ENCODE peak calls at places on chromosome 3, in seven cellular contexts. One of them, this sample, is unnamed.

GRCh38 chr3:34011171-34012101 is 213.0 kb downstream of the PDCD6IP start:
- DNase-seq in ascending aorta: no peak
- DNase-seq in body of pancreas: no peak
- DNase-seq in RWPE1: no peak
- DNase-seq in lung: no peak
- DNase-seq in SJSA1: peak; percentile 42
- DNase-seq in neural progenitor cell: peak; percentile 13
- DNase-seq in this sample: no peak

GRCh38 chr3:4322635-4323034 is 19.5 kb downstream of the SETMAR start:
- DNase-seq in ascending aorta: no peak
- DNase-seq in body of pancreas: peak; percentile 21
- DNase-seq in RWPE1: no peak
- DNase-seq in lung: no peak
- DNase-seq in SJSA1: no peak
- DNase-seq in neural progenitor cell: no peak
- DNase-seq in this sample: peak; percentile 62

GRCh38 chr3:184710870-184711365 is 946 bp downstream of the MAGEF1 start:
- DNase-seq in ascending aorta: no peak
- DNase-seq in body of pancreas: no peak
- DNase-seq in RWPE1: peak; percentile 26
- DNase-seq in lung: peak; percentile 29
- DNase-seq in SJSA1: peak; percentile 38
- DNase-seq in neural progenitor cell: no peak
- DNase-seq in this sample: no peak

GRCh38 chr3:45864760-45865567 is 21.4 kb upstream of the CCR9 start:
- DNase-seq in ascending aorta: no peak
- DNase-seq in body of pancreas: no peak
- DNase-seq in RWPE1: no peak
- DNase-seq in lung: no peak
- DNase-seq in SJSA1: no peak
- DNase-seq in neural progenitor cell: no peak
- DNase-seq in this sample: no peak

GRCh38 chr3:190013943-190014924 is 106.5 kb downstream of the P3H2 start:
- DNase-seq in ascending aorta: no peak
- DNase-seq in body of pancreas: no peak
- DNase-seq in RWPE1: peak; percentile 34
- DNase-seq in lung: no peak
- DNase-seq in SJSA1: no peak
- DNase-seq in neural progenitor cell: no peak
- DNase-seq in this sample: no peak

GRCh38 chr3:135368316-135368715 is 573.3 kb downstream of the EPHB1 start:
- DNase-seq in ascending aorta: no peak
- DNase-seq in body of pancreas: no peak
- DNase-seq in RWPE1: no peak
- DNase-seq in lung: no peak
- DNase-seq in SJSA1: no peak
- DNase-seq in neural progenitor cell: peak; percentile 12
- DNase-seq in this sample: no peak

GRCh38 chr3:172170841-172171240 is 131.5 kb downstream of the FNDC3B start:
- DNase-seq in ascending aorta: no peak
- DNase-seq in body of pancreas: no peak
- DNase-seq in RWPE1: no peak
- DNase-seq in lung: no peak
- DNase-seq in SJSA1: no peak
- DNase-seq in neural progenitor cell: no peak
- DNase-seq in this sample: no peak

GRCh38 chr3:36923523-36923943 is 21.3 kb downstream of the TRANK1 start:
- DNase-seq in ascending aorta: no peak
- DNase-seq in body of pancreas: no peak
- DNase-seq in RWPE1: no peak
- DNase-seq in lung: no peak
- DNase-seq in SJSA1: no peak
- DNase-seq in neural progenitor cell: no peak
- DNase-seq in this sample: no peak

GRCh38 chr3:30527186-30527585 is 79.2 kb upstream of the TGFBR2 start:
- DNase-seq in ascending aorta: no peak
- DNase-seq in body of pancreas: no peak
- DNase-seq in RWPE1: no peak
- DNase-seq in lung: no peak
- DNase-seq in SJSA1: no peak
- DNase-seq in neural progenitor cell: no peak
- DNase-seq in this sample: no peak
- H3K27ac ChIP-seq in ascending aorta: no peak overlapping the region
- H3K27ac ChIP-seq in body of pancreas: no peak overlapping the region
- H3K27ac ChIP-seq in RWPE1: no peak overlapping the region
- H3K27ac ChIP-seq in lung: peak overlapping the region; percentile 12
- H3K27ac ChIP-seq in SJSA1: no peak overlapping the region
- H3K27ac ChIP-seq in neural progenitor cell: no peak overlapping the region
- H3K27ac ChIP-seq in this sample: no peak overlapping the region

DNA sequence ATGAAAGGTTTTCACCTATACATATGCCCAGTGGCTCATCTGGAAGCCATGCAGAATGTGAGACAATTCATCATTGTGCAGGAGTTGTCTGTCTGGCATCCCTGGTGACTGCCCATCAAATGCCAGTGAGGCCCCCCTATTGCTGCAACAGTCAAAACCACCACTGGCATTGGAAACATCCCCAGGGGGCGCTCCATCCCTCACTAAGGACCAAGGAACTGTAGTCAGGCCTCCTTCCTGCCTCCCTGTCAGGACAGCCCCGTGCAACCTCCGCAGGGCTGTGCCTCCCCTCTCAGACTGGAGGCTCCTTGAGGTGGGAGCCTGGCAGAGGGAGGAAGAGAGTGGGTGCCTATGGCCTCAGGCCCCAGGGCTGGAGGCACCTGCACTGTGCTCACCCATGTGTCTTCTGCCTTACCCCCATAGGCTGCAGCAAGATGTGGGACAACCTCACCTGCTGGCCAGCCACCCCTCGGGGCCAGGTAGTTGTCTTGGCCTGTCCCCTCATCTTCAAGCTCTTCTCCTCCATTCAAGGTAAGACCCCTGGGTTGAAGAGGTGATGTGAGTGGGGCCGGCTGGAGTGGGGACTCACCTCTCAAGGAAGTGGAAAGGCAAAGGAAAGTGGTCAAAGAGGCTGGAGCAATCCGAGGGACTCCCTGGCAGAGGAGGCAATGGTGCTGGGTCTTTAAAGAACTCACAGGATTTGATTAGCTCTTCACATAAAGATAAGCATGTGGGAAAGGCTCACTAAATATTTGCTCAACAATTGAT is 16.5 kb downstream of the VIPR1 start:
- DNase-seq in ascending aorta: no peak
- DNase-seq in body of pancreas: no peak
- DNase-seq in RWPE1: no peak
- DNase-seq in lung: no peak
- DNase-seq in SJSA1: no peak
- DNase-seq in neural progenitor cell: peak; percentile 58
- DNase-seq in this sample: no peak
- H3K27ac ChIP-seq in ascending aorta: no peak overlapping the region
- H3K27ac ChIP-seq in body of pancreas: no peak overlapping the region
- H3K27ac ChIP-seq in RWPE1: no peak overlapping the region
- H3K27ac ChIP-seq in lung: no peak overlapping the region
- H3K27ac ChIP-seq in SJSA1: no peak overlapping the region
- H3K27ac ChIP-seq in neural progenitor cell: no peak overlapping the region
- H3K27ac ChIP-seq in this sample: no peak overlapping the region

DNA sequence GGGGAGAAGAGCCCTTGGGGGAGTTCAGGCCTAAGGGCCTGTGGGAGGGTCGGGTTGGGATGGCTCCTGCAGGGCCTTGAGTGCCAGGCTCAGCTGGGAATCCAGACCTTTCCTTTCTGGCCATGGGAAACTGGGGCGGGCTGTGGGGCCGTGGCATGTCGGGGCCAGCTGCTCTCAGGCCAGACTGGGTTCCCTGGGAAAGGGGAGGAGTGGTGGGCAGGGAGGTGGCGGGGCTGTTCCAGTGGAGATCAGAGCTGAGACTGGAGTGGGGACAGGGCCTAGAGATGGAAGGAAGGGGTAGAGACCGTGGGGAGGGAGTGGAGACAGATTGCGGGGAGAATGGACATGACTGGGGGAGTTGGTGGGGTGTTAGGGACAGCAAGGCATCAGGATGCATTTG is 20.3 kb downstream of the FBLN2 start:
- DNase-seq in ascending aorta: no peak
- DNase-seq in body of pancreas: no peak
- DNase-seq in RWPE1: no peak
- DNase-seq in lung: no peak
- DNase-seq in SJSA1: no peak
- DNase-seq in neural progenitor cell: no peak
- DNase-seq in this sample: no peak
- H3K27ac ChIP-seq in ascending aorta: no peak overlapping the region
- H3K27ac ChIP-seq in body of pancreas: no peak overlapping the region
- H3K27ac ChIP-seq in RWPE1: peak overlapping the region; percentile 7
- H3K27ac ChIP-seq in lung: no peak overlapping the region
- H3K27ac ChIP-seq in SJSA1: no peak overlapping the region
- H3K27ac ChIP-seq in neural progenitor cell: no peak overlapping the region
- H3K27ac ChIP-seq in this sample: no peak overlapping the region

GRCh38 chr3:194957743-194958240 is 272.1 kb downstream of the FAM43A start:
- DNase-seq in ascending aorta: no peak
- DNase-seq in body of pancreas: no peak
- DNase-seq in RWPE1: no peak
- DNase-seq in lung: no peak
- DNase-seq in SJSA1: no peak
- DNase-seq in neural progenitor cell: no peak
- DNase-seq in this sample: no peak

GRCh38 chr3:194960446-194961032 is 274.9 kb downstream of the FAM43A start:
- DNase-seq in ascending aorta: no peak
- DNase-seq in body of pancreas: no peak
- DNase-seq in RWPE1: no peak
- DNase-seq in lung: no peak
- DNase-seq in SJSA1: no peak
- DNase-seq in neural progenitor cell: no peak
- DNase-seq in this sample: no peak

GRCh38 chr3:194961555-194961954 is 275.9 kb downstream of the FAM43A start:
- DNase-seq in ascending aorta: no peak
- DNase-seq in body of pancreas: no peak
- DNase-seq in RWPE1: no peak
- DNase-seq in lung: no peak
- DNase-seq in SJSA1: no peak
- DNase-seq in neural progenitor cell: no peak
- DNase-seq in this sample: no peak

GRCh38 chr3:194959217-194959616 is 273.5 kb downstream of the FAM43A start:
- DNase-seq in ascending aorta: no peak
- DNase-seq in body of pancreas: no peak
- DNase-seq in RWPE1: no peak
- DNase-seq in lung: no peak
- DNase-seq in SJSA1: no peak
- DNase-seq in neural progenitor cell: no peak
- DNase-seq in this sample: no peak

GRCh38 chr3:194961149-194961548 is 275.5 kb downstream of the FAM43A start:
- DNase-seq in ascending aorta: no peak
- DNase-seq in body of pancreas: no peak
- DNase-seq in RWPE1: no peak
- DNase-seq in lung: no peak
- DNase-seq in SJSA1: no peak
- DNase-seq in neural progenitor cell: no peak
- DNase-seq in this sample: no peak
- H3K27ac ChIP-seq in ascending aorta: no peak overlapping the region
- H3K27ac ChIP-seq in body of pancreas: no peak overlapping the region
- H3K27ac ChIP-seq in RWPE1: no peak overlapping the region
- H3K27ac ChIP-seq in lung: no peak overlapping the region
- H3K27ac ChIP-seq in SJSA1: no peak overlapping the region
- H3K27ac ChIP-seq in neural progenitor cell: no peak overlapping the region
- H3K27ac ChIP-seq in this sample: no peak overlapping the region

GRCh38 chr3:16136042-16136441 is 38.4 kb upstream of the GALNT15 start:
- DNase-seq in ascending aorta: no peak
- DNase-seq in body of pancreas: no peak
- DNase-seq in RWPE1: no peak
- DNase-seq in lung: no peak
- DNase-seq in SJSA1: no peak
- DNase-seq in neural progenitor cell: no peak
- DNase-seq in this sample: no peak
- H3K27ac ChIP-seq in ascending aorta: peak overlapping the region; percentile 69
- H3K27ac ChIP-seq in body of pancreas: no peak overlapping the region
- H3K27ac ChIP-seq in RWPE1: no peak overlapping the region
- H3K27ac ChIP-seq in lung: no peak overlapping the region
- H3K27ac ChIP-seq in SJSA1: peak overlapping the region; percentile 51
- H3K27ac ChIP-seq in neural progenitor cell: no peak overlapping the region
- H3K27ac ChIP-seq in this sample: peak overlapping the region; percentile 58

GRCh38 chr3:159732172-159733111 is 256.2 kb upstream of the IL12A start:
- DNase-seq in ascending aorta: no peak
- DNase-seq in body of pancreas: no peak
- DNase-seq in RWPE1: peak; percentile 57
- DNase-seq in lung: peak; percentile 34
- DNase-seq in SJSA1: peak; percentile 85
- DNase-seq in neural progenitor cell: peak; percentile 53
- DNase-seq in this sample: peak; percentile 52
- H3K27ac ChIP-seq in ascending aorta: peak overlapping the region; percentile 45
- H3K27ac ChIP-seq in body of pancreas: no peak overlapping the region
- H3K27ac ChIP-seq in RWPE1: peak overlapping the region; percentile 68
- H3K27ac ChIP-seq in lung: no peak overlapping the region
- H3K27ac ChIP-seq in SJSA1: peak overlapping the region; percentile 76
- H3K27ac ChIP-seq in neural progenitor cell: peak overlapping the region; percentile 45
- H3K27ac ChIP-seq in this sample: peak overlapping the region; percentile 40

GRCh38 chr3:141561426-141562034 is 74.7 kb downstream of the RASA2 start:
- DNase-seq in ascending aorta: no peak
- DNase-seq in body of pancreas: peak; percentile 46
- DNase-seq in RWPE1: peak; percentile 33
- DNase-seq in lung: no peak
- DNase-seq in SJSA1: no peak
- DNase-seq in neural progenitor cell: peak; percentile 62
- DNase-seq in this sample: peak; percentile 53
- H3K27ac ChIP-seq in ascending aorta: no peak overlapping the region
- H3K27ac ChIP-seq in body of pancreas: no peak overlapping the region
- H3K27ac ChIP-seq in RWPE1: no peak overlapping the region
- H3K27ac ChIP-seq in lung: no peak overlapping the region
- H3K27ac ChIP-seq in SJSA1: no peak overlapping the region
- H3K27ac ChIP-seq in neural progenitor cell: no peak overlapping the region
- H3K27ac ChIP-seq in this sample: no peak overlapping the region

DNA sequence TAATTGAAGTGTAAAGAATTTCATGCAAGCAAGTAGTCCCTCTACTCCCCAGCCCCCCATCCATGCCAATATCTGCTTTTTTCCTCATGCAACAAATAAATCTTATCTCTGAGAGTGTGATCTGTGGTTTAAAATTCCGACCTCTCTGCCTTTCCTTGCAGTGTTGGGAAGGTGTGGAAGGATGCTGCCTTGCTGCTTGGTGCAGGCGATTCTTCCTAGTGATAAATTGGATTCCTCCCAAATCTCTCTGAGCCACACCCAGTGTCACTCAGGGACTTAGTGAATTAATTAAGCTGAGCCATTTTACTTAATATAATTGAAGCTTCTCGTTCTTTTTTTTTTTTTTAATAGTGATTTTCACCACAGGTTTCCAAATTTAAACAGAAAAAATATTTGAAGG is 3.4 kb downstream of the GAP43 start:
- DNase-seq in ascending aorta: no peak
- DNase-seq in body of pancreas: no peak
- DNase-seq in RWPE1: no peak
- DNase-seq in lung: no peak
- DNase-seq in SJSA1: no peak
- DNase-seq in neural progenitor cell: peak; percentile 21
- DNase-seq in this sample: no peak
- H3K27ac ChIP-seq in ascending aorta: no peak overlapping the region
- H3K27ac ChIP-seq in body of pancreas: no peak overlapping the region
- H3K27ac ChIP-seq in RWPE1: no peak overlapping the region
- H3K27ac ChIP-seq in lung: no peak overlapping the region
- H3K27ac ChIP-seq in SJSA1: no peak overlapping the region
- H3K27ac ChIP-seq in neural progenitor cell: no peak overlapping the region
- H3K27ac ChIP-seq in this sample: no peak overlapping the region